ENCODE peak calls at places on chromosomes 3 and 15, in four cellular contexts. C is NB4, N is GM13977, Y is stomach. M is an unnamed sample.

GRCh38 chr3:141055136-141055535 is 4.0 kb downstream of the SPSB4 start:
- DNase-seq in C (no peak), N (no peak), Y (no peak), M (no peak)

GRCh38 chr15:62164500-62165028 is 521 bp downstream of the C2CD4B start:
- DNase-seq in C (no peak), N (no peak), Y (no peak), M (no peak)

GRCh38 chr3:73546961-73547360 is 77.8 kb downstream of the PDZRN3 start:
- DNase-seq in C (no peak), N (no peak), Y (no peak), M (no peak)

GRCh38 chr3:62805578-62805977 is 69.6 kb downstream of the CADPS start:
- DNase-seq in C (no peak), N (no peak), Y (no peak), M (no peak)

GRCh38 chr3:150106752-150107428 is 136.2 kb upstream of the PFN2 start:
- DNase-seq in C (peak), N (no peak), Y (no peak), M (no peak)

GRCh38 chr3:103863381-103863780 is 1428.6 kb downstream of the ZPLD1 start:
- DNase-seq in C (no peak), N (no peak), Y (no peak), M (no peak)

GRCh38 chr3:40875581-40875980 is 323.7 kb upstream of the CTNNB1 start:
- DNase-seq in C (no peak), N (no peak), Y (no peak), M (no peak)

GRCh38 chr15:76904461-76905012 is 603 bp downstream of the SCAPER start:
- DNase-seq in C (peak), N (peak), Y (peak), M (peak)

GRCh38 chr3:114685053-114685630 is 391.3 kb downstream of the TIGIT start:
- DNase-seq in C (no peak), N (no peak), Y (peak), M (no peak)

GRCh38 chr3:105944281-105944680 is 75.5 kb upstream of the CBLB start:
- DNase-seq in C (no peak), N (no peak), Y (no peak), M (no peak)

GRCh38 chr3:138441742-138442141 is 7.3 kb downstream of the ESYT3 start:
- DNase-seq in C (no peak), N (no peak), Y (no peak), M (no peak)

GRCh38 chr15:57198654-57199241 is 177.6 kb upstream of the CGNL1 start:
- DNase-seq in C (no peak), N (no peak), Y (no peak), M (no peak)

GRCh38 chr3:127951276-127951675 is 36.2 kb downstream of the KBTBD12 start:
- DNase-seq in C (no peak), N (no peak), Y (no peak), M (no peak)

GRCh38 chr3:49567406-49567805 is 13.1 kb downstream of the BSN start:
- DNase-seq in C (no peak), N (no peak), Y (no peak), M (no peak)

GRCh38 chr3:159988617-159989251 is at the start of gene IL12A:
- DNase-seq in C (peak), N (peak), Y (peak), M (peak)